ENCODE peak calls at places on chromosomes 12 and 14, in nine cellular contexts. Y is left ventricle myocardium inferior; J is SK-N-MC; T is CD8-positive, alpha-beta T cell; X is cardiac fibroblast; Q is CD8-positive, alpha-beta memory T cell; A is skeletal muscle cell; U is fibroblast of villous mesenchyme; Z is fibroblast of mammary gland. P is an unnamed sample.

GRCh38 chr12:132393991-132394949 is 64.9 kb upstream of the GALNT9 start:
- DNase-seq in Z (no peak), Y (no peak), U (no peak), J (no peak), X (peak), Q (no peak), T (no peak), A (no peak), P (no peak)

GRCh38 chr12:42790761-42791151 is 201.2 kb upstream of the PRICKLE1 start:
- DNase-seq in X (peak), T (no peak), Y (no peak), Z (peak), U (peak), Q (no peak), J (no peak), A (no peak), P (peak)

GRCh38 chr12:93879476-93880376 is 202.6 kb downstream of the CRADD start:
- DNase-seq in U (peak), X (peak), A (peak), Z (peak), T (no peak), Y (no peak), Q (no peak), J (no peak), P (peak)

GRCh38 chr12:52591521-52591920 is 9.7 kb downstream of the KRT72 start:
- DNase-seq in Q (no peak), T (no peak), X (no peak), A (no peak), U (no peak), J (no peak), Y (no peak), Z (no peak), P (no peak)

GRCh38 chr14:85313801-85314207 is 216.1 kb upstream of the FLRT2 start:
- DNase-seq in J (no peak), T (no peak), A (no peak), Q (no peak), Z (no peak), Y (no peak), X (no peak), U (peak), P (peak)

GRCh38 chr14:76698631-76699030 is 62.6 kb upstream of the VASH1 start:
- DNase-seq in X (no peak), J (no peak), Y (no peak), Z (no peak), T (no peak), U (no peak), Q (no peak), A (no peak), P (no peak)

GRCh38 chr12:53476769-53477209 is 22.5 kb downstream of the MAP3K12 start:
- DNase-seq in U (peak), A (no peak), T (no peak), Q (no peak), X (peak), J (no peak), Y (no peak), Z (peak), P (peak)

GRCh38 chr12:132084681-132085635 is 59.2 kb downstream of the DDX51 start:
- DNase-seq in U (peak), A (peak), Z (peak), Y (peak), J (no peak), Q (peak), X (peak), T (peak), P (peak)

GRCh38 chr14:59897757-59898383 is 22.1 kb upstream of the LRRC9 start:
- DNase-seq in X (peak), U (no peak), T (no peak), Q (no peak), Y (no peak), J (no peak), A (no peak), Z (peak), P (no peak)

GRCh38 chr14:50037837-50038236 is 78.5 kb downstream of the VCPKMT start:
- DNase-seq in T (no peak), J (no peak), X (peak), Q (no peak), U (peak), Z (peak), Y (no peak), A (no peak), P (no peak)

GRCh38 chr14:105897725-105898113 is 371.3 kb downstream of the TMEM121 start:
- DNase-seq in Y (no peak), X (no peak), U (no peak), Q (no peak), A (no peak), J (no peak), Z (no peak), T (no peak), P (no peak)

GRCh38 chr12:80099259-80099658 is at the start of gene OTOGL:
- DNase-seq in T (no peak), X (no peak), Q (no peak), Y (no peak), Z (no peak), A (no peak), J (peak), U (no peak), P (no peak)

GRCh38 chr12:120529641-120530314 is 820 bp upstream of the COQ5 start:
- DNase-seq in T (no peak), Y (no peak), U (peak), A (no peak), J (no peak), Z (peak), Q (no peak), X (peak), P (peak)

GRCh38 chr14:97071177-97071576 is 274.0 kb downstream of the VRK1 start:
- DNase-seq in Y (no peak), A (no peak), T (no peak), U (no peak), J (no peak), X (no peak), Z (no peak), Q (no peak), P (no peak)

GRCh38 chr12:12803186-12803585 is 10.0 kb upstream of the DDX47 start:
- DNase-seq in Q (no peak), J (no peak), U (peak), Y (no peak), T (no peak), A (peak), Z (peak), X (peak), P (peak)

GRCh38 chr12:107660230-107660629 is 25.4 kb upstream of the PWP1 start:
- DNase-seq in X (peak), U (no peak), Z (no peak), Q (no peak), T (no peak), J (no peak), Y (no peak), A (no peak), P (no peak)

GRCh38 chr12:29895966-29896365 is 112.2 kb upstream of the TMTC1 start:
- DNase-seq in J (no peak), U (no peak), A (no peak), X (no peak), Q (no peak), Y (no peak), T (no peak), Z (no peak), P (no peak)

GRCh38 chr12:122860052-122860853 is 25.0 kb downstream of the HIP1R start:
- DNase-seq in A (no peak), T (peak), Z (peak), Q (peak), Y (peak), U (peak), X (peak), J (no peak), P (peak)

GRCh38 chr14:71228711-71229110 is 321.5 kb downstream of the PCNX1 start:
- DNase-seq in J (no peak), U (peak), Z (no peak), A (no peak), Q (no peak), Y (no peak), T (no peak), X (no peak), P (no peak)

GRCh38 chr14:104820669-104821228 is 19.8 kb downstream of the ZBTB42 start:
- DNase-seq in A (no peak), T (no peak), Z (peak), J (no peak), X (peak), Y (no peak), U (peak), Q (no peak), P (peak)

GRCh38 chr12:88578821-88579518 is 1.3 kb downstream of the KITLG start:
- DNase-seq in J (no peak), T (no peak), Y (no peak), U (no peak), A (no peak), Z (peak), Q (no peak), X (peak), P (peak)

GRCh38 chr14:37247777-37248461 is 50.2 kb downstream of the MIPOL1 start:
- DNase-seq in X (no peak), J (no peak), U (no peak), Q (no peak), Z (no peak), A (no peak), T (no peak), Y (no peak), P (no peak)

GRCh38 chr14:102875652-102876051 is 46.8 kb upstream of the AMN start:
- DNase-seq in Z (no peak), U (no peak), T (no peak), A (no peak), J (no peak), Y (no peak), X (peak), Q (no peak), P (no peak)

GRCh38 chr12:49515266-49515665 is 23.6 kb upstream of the KCNH3 start:
- DNase-seq in Z (peak), X (peak), A (peak), Q (no peak), J (no peak), U (peak), T (no peak), Y (no peak), P (peak)

GRCh38 chr12:7376196-7376595 is 67.8 kb downstream of the CD163L1 start:
- DNase-seq in A (peak), X (peak), J (no peak), U (peak), T (no peak), Z (peak), Y (no peak), Q (no peak), P (no peak)

GRCh38 chr12:3651585-3652424 is 101.1 kb downstream of the CRACR2A start:
- DNase-seq in X (no peak), Y (no peak), A (no peak), T (no peak), U (peak), Z (no peak), J (no peak), Q (no peak), P (no peak)

GRCh38 chr12:112850343-112850742 is 56.4 kb upstream of the OAS1 start:
- DNase-seq in A (no peak), X (no peak), U (no peak), Q (no peak), Z (no peak), J (no peak), Y (no peak), T (no peak), P (no peak)

GRCh38 chr12:12072064-12072760 is 1.5 kb downstream of the BCL2L14 start:
- DNase-seq in T (peak), Z (no peak), A (no peak), Y (no peak), U (no peak), Q (peak), X (no peak), J (no peak), P (no peak)

GRCh38 chr12:124537525-124538193 is 29.8 kb downstream of the NCOR2 start:
- DNase-seq in Z (no peak), T (no peak), A (no peak), Q (no peak), Y (no peak), X (no peak), U (no peak), J (no peak), P (no peak)

GRCh38 chr14:69093551-69094421 is 59.1 kb downstream of the DCAF5 start:
- DNase-seq in Z (peak), A (no peak), X (peak), J (no peak), U (peak), T (no peak), Y (no peak), Q (no peak), P (peak)

GRCh38 chr14:26984318-26985177 is 386.7 kb upstream of the NOVA1 start:
- DNase-seq in A (peak), Y (peak), Q (no peak), T (no peak), J (no peak), Z (peak), U (peak), X (peak), P (peak)

GRCh38 chr14:96757456-96757855 is 39.7 kb upstream of the VRK1 start:
- DNase-seq in J (no peak), X (no peak), A (no peak), Y (no peak), U (no peak), Q (no peak), Z (no peak), T (no peak), P (no peak)

GRCh38 chr14:28308727-28309126 is 457.9 kb upstream of the FOXG1 start:
- DNase-seq in U (no peak), T (no peak), Y (no peak), A (peak), Q (no peak), J (no peak), X (peak), Z (peak), P (peak)

GRCh38 chr14:69268763-69269162 is 8.8 kb downstream of the GALNT16 start:
- DNase-seq in X (peak), U (peak), J (no peak), T (no peak), Q (no peak), Y (no peak), A (peak), Z (peak), P (peak)

GRCh38 chr12:49109631-49110172 is 945 bp downstream of the LMBR1L start:
- DNase-seq in Y (no peak), X (no peak), T (no peak), J (no peak), A (no peak), U (no peak), Q (no peak), Z (no peak), P (no peak)

GRCh38 chr14:92511472-92512247 is 1.9 kb upstream of the RIN3 start:
- DNase-seq in Q (no peak), Y (no peak), U (peak), J (peak), A (peak), Z (peak), T (no peak), X (peak), P (peak)

GRCh38 chr14:68386950-68387779 is 405.7 kb downstream of the ZFP36L1 start:
- DNase-seq in T (no peak), U (peak), A (no peak), Y (no peak), Q (no peak), J (no peak), Z (peak), X (no peak), P (no peak)

DNA sequence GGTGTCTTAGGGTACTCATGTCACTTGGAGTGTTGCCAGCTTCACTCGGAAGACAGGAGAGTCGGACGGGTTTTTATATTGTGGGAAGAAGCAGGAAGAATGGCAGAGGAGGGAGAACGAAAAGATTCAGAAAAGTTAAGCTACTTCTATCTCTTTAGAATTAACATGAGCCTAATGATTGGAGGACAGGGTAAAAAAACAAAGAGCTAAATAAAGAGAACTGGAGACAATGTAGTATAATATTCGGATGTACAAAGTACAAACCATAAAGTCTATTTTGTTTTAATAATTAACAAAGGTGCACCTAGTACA is 43.9 kb downstream of the EFCAB11 start:
- DNase-seq in Q (no peak), J (no peak), X (no peak), A (no peak), Y (no peak), T (no peak), Z (no peak), U (no peak), P (no peak)
- H3K4me3 ChIP-seq in Q (no peak), J (no peak), X (no peak), A (no peak), Y (no peak), T (no peak), Z (no peak), U (no peak), P (peak)

DNA sequence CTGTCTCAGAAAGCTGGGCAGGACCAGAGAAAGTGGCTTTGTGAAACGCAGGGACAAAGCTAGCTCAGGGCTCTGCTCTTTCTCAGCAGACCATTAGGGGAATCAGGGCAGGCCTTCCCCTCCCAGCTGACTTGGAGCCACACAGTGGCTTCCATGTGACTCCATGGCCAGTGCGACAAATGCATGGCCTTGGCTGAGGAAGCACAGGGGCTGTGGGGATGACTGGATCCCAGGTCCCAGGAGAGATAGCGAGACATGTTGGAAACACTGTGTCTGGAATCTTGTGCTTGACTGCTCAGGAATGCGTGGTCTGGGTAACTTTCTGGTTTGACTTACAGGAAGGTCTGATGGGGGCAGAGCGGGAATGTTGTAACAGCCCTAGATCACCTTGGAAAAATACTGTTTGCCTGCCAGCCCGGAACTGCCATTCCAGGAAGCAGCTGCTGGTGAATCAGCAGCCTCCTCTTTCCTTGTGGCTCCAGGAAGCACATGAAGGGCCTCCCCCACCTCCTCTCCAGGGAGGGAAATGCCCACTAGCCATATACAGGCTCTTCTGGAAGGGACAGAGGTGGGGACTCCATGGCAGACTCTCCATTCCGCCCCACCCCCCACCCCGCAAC is 133.5 kb upstream of the HIF1A start:
- DNase-seq in J (no peak), U (peak), Z (peak), X (peak), A (peak), Y (peak), Q (no peak), T (no peak), P (peak)
- H3K4me3 ChIP-seq in J (no peak), U (no peak), Z (no peak), X (no peak), A (no peak), Y (no peak), Q (no peak), T (no peak), P (no peak)

DNA sequence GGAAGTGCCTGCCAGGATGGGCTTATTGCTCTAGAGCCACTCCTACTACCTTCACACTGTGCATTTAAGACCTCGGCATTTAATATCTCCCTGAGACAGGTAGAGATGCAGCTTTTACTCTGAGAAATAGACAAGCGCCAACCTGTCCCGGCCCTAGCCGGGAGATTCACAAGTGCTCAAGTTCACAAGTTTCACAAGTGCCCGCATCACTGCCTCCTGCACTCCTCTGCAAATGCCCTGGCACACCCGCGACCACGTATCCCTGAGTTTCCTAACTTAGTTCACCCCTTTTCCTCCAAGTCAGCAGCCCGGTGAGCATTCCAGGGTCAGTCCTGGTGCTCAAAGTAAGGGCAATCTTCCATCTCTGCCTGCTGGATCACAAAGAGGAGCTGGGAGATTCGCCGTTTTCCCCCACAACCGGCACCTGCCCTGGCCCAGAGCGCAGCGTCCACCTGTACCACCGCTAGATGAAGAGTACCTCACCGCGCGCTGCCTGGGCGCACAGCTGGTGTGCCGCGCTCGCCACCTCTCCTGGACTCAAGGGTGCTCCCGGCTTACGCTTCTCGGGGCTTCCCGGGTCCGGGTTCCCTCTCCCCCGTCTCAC is 5.0 kb upstream of the SLC38A4 start:
- DNase-seq in X (peak), Z (peak), T (no peak), J (no peak), Y (no peak), Q (no peak), A (no peak), U (peak), P (peak)
- H3K4me3 ChIP-seq in X (peak), Z (peak), T (no peak), J (no peak), Y (peak), Q (no peak), A (peak), U (peak), P (peak)

DNA sequence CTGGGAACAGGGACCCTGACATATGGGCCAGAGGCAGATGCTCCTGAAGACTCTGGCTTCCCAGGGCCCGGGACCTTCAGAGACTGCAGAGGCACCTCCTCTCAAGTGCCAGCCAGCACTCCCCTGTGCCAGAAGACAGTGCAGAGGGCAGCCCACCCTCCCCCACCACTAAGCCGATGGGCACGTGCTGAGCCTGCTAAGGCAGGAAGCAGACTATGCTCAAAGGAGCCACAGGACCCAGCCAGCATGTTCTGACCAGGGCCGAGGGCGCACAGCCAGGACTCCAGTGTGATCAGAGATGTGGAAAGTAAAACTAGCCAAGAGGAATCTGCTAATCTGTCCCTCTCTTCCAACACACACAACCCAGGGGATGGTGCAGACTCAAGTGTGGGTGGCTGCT is 29.8 kb downstream of the DIO3 start:
- DNase-seq in U (no peak), Y (no peak), A (no peak), Q (no peak), Z (no peak), J (no peak), X (no peak), T (no peak), P (no peak)
- H3K4me3 ChIP-seq in U (no peak), Y (no peak), A (no peak), Q (no peak), Z (no peak), J (no peak), X (no peak), T (no peak), P (no peak)

DNA sequence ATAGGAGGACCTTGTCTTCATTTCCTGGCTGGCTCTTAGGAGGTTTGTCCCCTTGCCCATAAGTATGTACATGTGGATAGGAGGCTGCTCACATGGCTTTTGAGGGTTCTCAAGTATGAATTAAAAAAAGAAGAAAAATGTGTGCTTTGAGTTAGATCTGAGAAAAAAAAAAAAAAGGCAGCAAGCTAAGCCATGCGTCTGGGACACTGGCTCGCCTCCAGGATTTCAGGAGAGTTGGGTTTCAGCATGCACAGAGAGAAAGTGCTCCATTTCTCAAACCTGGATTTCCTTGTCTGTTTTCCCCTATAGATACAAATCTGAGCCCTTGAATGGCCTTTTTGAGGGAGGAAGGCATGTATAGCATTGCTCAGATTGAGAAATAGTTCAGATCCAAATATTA is 3.0 kb upstream of the MEG3 start:
- DNase-seq in A (no peak), X (no peak), J (no peak), T (no peak), U (peak), Q (no peak), Y (no peak), Z (no peak), P (peak)
- H3K4me3 ChIP-seq in A (no peak), X (no peak), J (no peak), T (no peak), U (no peak), Q (no peak), Y (no peak), Z (no peak), P (no peak)

DNA sequence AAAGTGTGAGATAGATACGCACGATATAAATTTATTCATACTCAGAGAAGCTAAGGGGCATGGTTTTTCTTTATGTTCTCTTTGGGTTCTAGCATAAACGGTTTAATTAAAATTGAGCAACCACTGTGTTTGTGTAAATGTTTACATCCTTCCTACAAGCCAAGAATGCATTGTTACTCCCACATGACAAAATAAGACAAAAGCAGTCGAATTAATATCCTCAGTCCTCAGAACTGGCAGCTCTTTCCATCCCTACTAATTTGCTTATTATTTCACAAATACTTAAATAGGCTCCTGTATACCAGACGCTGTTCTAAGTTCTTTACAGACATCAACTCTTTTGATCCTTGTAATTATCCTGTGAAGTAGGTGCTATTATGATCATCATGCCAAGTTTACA is 32.0 kb downstream of the SSPN start:
- DNase-seq in J (no peak), X (no peak), Y (no peak), U (no peak), A (no peak), Q (no peak), T (no peak), Z (no peak), P (no peak)
- H3K4me3 ChIP-seq in J (peak), X (no peak), Y (peak), U (peak), A (no peak), Q (no peak), T (no peak), Z (no peak), P (peak)

P was measured in adipocyte.